ENCODE peak calls at places on chromosome 9, in nine cellular contexts. F is RWPE1; Y is COR-L47; H is activated CD4-positive, alpha-beta T cell treated with anti-CD3 and anti-CD28 coated beads for 48 hours; K is left ventricle myocardium superior; A is H7; Z is RWPE2; S is astrocyte of the spinal cord; I is stimulated activated CD4-positive, alpha-beta T cell treated with anti-CD3 and anti-CD28 coated beads, Interleukin-4, amount 100 ng/mL, for 48 hours. N is an unnamed sample.

GRCh38 chr9:99326112-99326916 is 104.2 kb downstream of the SEC61B start:
- DNase-seq in F (no peak), Y (no peak), H (no peak), K (no peak), A (peak), Z (no peak), S (no peak), I (no peak), N (no peak)

GRCh38 chr9:121556580-121556979 is 56.9 kb upstream of the GGTA1 start:
- DNase-seq in F (peak), Y (no peak), H (no peak), K (no peak), A (peak), Z (no peak), S (peak), I (no peak), N (peak)

GRCh38 chr9:134285215-134285845 is 40.9 kb upstream of the RXRA start:
- DNase-seq in F (peak), Y (no peak), H (no peak), K (no peak), A (no peak), Z (no peak), S (no peak), I (no peak), N (no peak)

GRCh38 chr9:33350310-33350709 is 52.1 kb downstream of the AQP7 start:
- DNase-seq in F (peak), Y (no peak), H (no peak), K (no peak), A (no peak), Z (no peak), S (peak), I (no peak), N (peak)

GRCh38 chr9:129885018-129885669 is 49.9 kb downstream of the USP20 start:
- DNase-seq in F (no peak), Y (peak), H (peak), K (peak), A (peak), Z (no peak), S (no peak), I (peak), N (no peak)

GRCh38 chr9:69168709-69169217 is 5.3 kb upstream of the TJP2 start:
- DNase-seq in F (peak), Y (peak), H (peak), K (no peak), A (peak), Z (peak), S (no peak), I (peak), N (peak)

GRCh38 chr9:124298646-124299235 is 41.0 kb downstream of the NEK6 start:
- DNase-seq in F (no peak), Y (no peak), H (no peak), K (no peak), A (no peak), Z (no peak), S (no peak), I (no peak), N (no peak)

GRCh38 chr9:120299785-120300184 is 280.2 kb downstream of the CDK5RAP2 start:
- DNase-seq in F (no peak), Y (no peak), H (no peak), K (no peak), A (peak), Z (no peak), S (no peak), I (no peak), N (no peak)

GRCh38 chr9:93132287-93132927 is 1.6 kb downstream of the NINJ1 start:
- DNase-seq in F (peak), Y (no peak), H (no peak), K (peak), A (no peak), Z (peak), S (peak), I (no peak), N (peak)

GRCh38 chr9:131981116-131981847 is 98.4 kb downstream of the MED27 start:
- DNase-seq in F (no peak), Y (no peak), H (no peak), K (no peak), A (no peak), Z (no peak), S (peak), I (no peak), N (no peak)

GRCh38 chr9:15725953-15726352 is 173.1 kb downstream of the CCDC171 start:
- DNase-seq in F (no peak), Y (no peak), H (no peak), K (no peak), A (no peak), Z (no peak), S (peak), I (no peak), N (no peak)

GRCh38 chr9:38331141-38331540 is 61.4 kb upstream of the ALDH1B1 start:
- DNase-seq in F (no peak), Y (no peak), H (no peak), K (no peak), A (no peak), Z (no peak), S (no peak), I (no peak), N (no peak)